ENCODE peak calls at places on chromosomes 6 and 20, in nine cellular contexts. S, K, M, C, H, E, J, V and A are unnamed samples.

GRCh38 chr6:16523550-16524379 is 237.5 kb downstream of the ATXN1 start:
- DNase-seq in S (no peak), K (peak; percentile 19), M (peak; percentile 66), C (peak; percentile 96), H (peak; percentile 56), E (no peak), J (no peak), V (peak; percentile 91), A (no peak)

GRCh38 chr6:32153252-32153834 is 598 bp upstream of the PPT2 start:
- DNase-seq in S (no peak), K (no peak), M (no peak), C (no peak), H (no peak), E (no peak), J (peak; percentile 13), V (no peak), A (peak; percentile 13)

GRCh38 chr20:47464380-47465101 is 37.1 kb upstream of the NCOA3 start:
- DNase-seq in S (no peak), K (peak; percentile 94), M (peak; percentile 94), C (peak; percentile 99), H (peak; percentile 91), E (peak; percentile 99), J (peak; percentile 99), V (peak; percentile 92), A (peak; percentile 96)

GRCh38 chr20:35296101-35296554 is 3.9 kb upstream of the FAM83C start:
- DNase-seq in S (no peak), K (no peak), M (no peak), C (no peak), H (no peak), E (no peak), J (no peak), V (no peak), A (no peak)

GRCh38 chr6:41650120-41650519 is 11.9 kb downstream of the MDFI start:
- DNase-seq in S (no peak), K (no peak), M (no peak), C (no peak), H (no peak), E (no peak), J (no peak), V (no peak), A (no peak)

GRCh38 chr6:41975276-41975675 is 33.7 kb upstream of the CCND3 start:
- DNase-seq in S (no peak), K (no peak), M (no peak), C (no peak), H (no peak), E (no peak), J (no peak), V (no peak), A (no peak)

GRCh38 chr6:135158397-135158796 is 22.7 kb upstream of the MYB start:
- DNase-seq in S (no peak), K (peak; percentile 10), M (no peak), C (no peak), H (no peak), E (no peak), J (no peak), V (no peak), A (no peak)

GRCh38 chr6:21842875-21843274 is 249.3 kb downstream of the SOX4 start:
- DNase-seq in S (no peak), K (no peak), M (no peak), C (no peak), H (no peak), E (no peak), J (no peak), V (no peak), A (no peak)

GRCh38 chr20:23235173-23236027 is 115.2 kb upstream of the NXT1 start:
- DNase-seq in S (no peak), K (peak; percentile 31), M (peak; percentile 13), C (peak; percentile 83), H (peak; percentile 80), E (peak; percentile 78), J (peak; percentile 39), V (peak; percentile 60), A (peak; percentile 40)

GRCh38 chr20:5657190-5657872 is 92.9 kb upstream of the SHLD1 start:
- DNase-seq in S (no peak), K (peak; percentile 97), M (peak; percentile 79), C (peak; percentile 99), H (peak; percentile 97), E (peak; percentile 97), J (peak; percentile 12), V (peak; percentile 100), A (peak; percentile 98)

GRCh38 chr20:41608606-41609005 is 9.6 kb downstream of the CHD6 start:
- DNase-seq in S (no peak), K (no peak), M (no peak), C (no peak), H (no peak), E (no peak), J (no peak), V (no peak), A (no peak)

GRCh38 chr6:53734473-53735299 is 60.1 kb upstream of the LRRC1 start:
- DNase-seq in S (no peak), K (peak; percentile 96), M (peak; percentile 86), C (peak; percentile 67), H (peak; percentile 89), E (peak; percentile 77), J (peak; percentile 55), V (peak; percentile 99), A (peak; percentile 93)

GRCh38 chr20:46458891-46459750 is 52.7 kb upstream of the ELMO2 start:
- DNase-seq in S (no peak), K (no peak), M (no peak), C (peak; percentile 2), H (no peak), E (no peak), J (no peak), V (no peak), A (peak; percentile 18)

GRCh38 chr20:53699085-53699717 is 105.6 kb upstream of the ZNF217 start:
- DNase-seq in S (no peak), K (no peak), M (no peak), C (no peak), H (no peak), E (no peak), J (no peak), V (no peak), A (peak; percentile 28)

GRCh38 chr6:56279346-56280080 is 32.1 kb upstream of the COL21A1 start:
- DNase-seq in S (no peak), K (peak; percentile 74), M (peak; percentile 95), C (peak; percentile 7), H (peak; percentile 26), E (peak; percentile 84), J (no peak), V (peak; percentile 75), A (peak; percentile 17)

GRCh38 chr6:127120787-127121636 is 2.5 kb downstream of the RSPO3 start:
- DNase-seq in S (peak; percentile 36), K (peak; percentile 55), M (peak; percentile 36), C (peak; percentile 88), H (peak; percentile 84), E (peak; percentile 91), J (peak; percentile 78), V (peak; percentile 72), A (peak; percentile 52)

GRCh38 chr20:47720636-47721427 is 64.4 kb downstream of the SULF2 start:
- DNase-seq in S (no peak), K (no peak), M (no peak), C (peak; percentile 11), H (peak; percentile 61), E (no peak), J (no peak), V (peak; percentile 38), A (no peak)

GRCh38 chr6:139823808-139824126 is 449.3 kb upstream of the CITED2 start:
- DNase-seq in S (no peak), K (no peak), M (no peak), C (no peak), H (no peak), E (no peak), J (no peak), V (no peak), A (no peak)

GRCh38 chr20:46646659-46647380 is 4.4 kb downstream of the SLC13A3 start:
- DNase-seq in S (no peak), K (no peak), M (no peak), C (no peak), H (no peak), E (no peak), J (no peak), V (no peak), A (no peak)

GRCh38 chr6:156647440-156647839 is 129.7 kb upstream of the ARID1B start:
- DNase-seq in S (no peak), K (no peak), M (no peak), C (no peak), H (no peak), E (no peak), J (no peak), V (no peak), A (no peak)

GRCh38 chr6:111600154-111600553 is 5.5 kb downstream of the TRAF3IP2 start:
- DNase-seq in S (no peak), K (no peak), M (no peak), C (no peak), H (no peak), E (no peak), J (no peak), V (no peak), A (no peak)

GRCh38 chr6:16006681-16007080 is 122.2 kb upstream of the MYLIP start:
- DNase-seq in S (no peak), K (no peak), M (peak; percentile 62), C (no peak), H (no peak), E (no peak), J (no peak), V (no peak), A (no peak)

GRCh38 chr6:110689275-110689935 is 125.9 kb downstream of the CDK19 start:
- DNase-seq in S (no peak), K (no peak), M (no peak), C (no peak), H (no peak), E (no peak), J (no peak), V (no peak), A (peak; percentile 55)

GRCh38 chr6:127554435-127555006 is 22.5 kb upstream of the C6orf58 start:
- DNase-seq in S (no peak), K (peak; percentile 44), M (peak; percentile 35), C (peak; percentile 64), H (peak; percentile 10), E (peak; percentile 51), J (peak; percentile 39), V (peak; percentile 62), A (peak; percentile 41)

GRCh38 chr6:121635355-121635754 is 199.9 kb downstream of the GJA1 start:
- DNase-seq in S (no peak), K (no peak), M (no peak), C (no peak), H (no peak), E (no peak), J (no peak), V (no peak), A (no peak)

GRCh38 chr6:17297261-17298080 is 16.3 kb downstream of the RBM24 start:
- DNase-seq in S (no peak), K (no peak), M (no peak), C (peak; percentile 13), H (peak; percentile 18), E (no peak), J (no peak), V (peak; percentile 39), A (no peak)

GRCh38 chr6:319177-320131 is 27.2 kb downstream of the DUSP22 start:
- DNase-seq in S (no peak), K (no peak), M (no peak), C (no peak), H (no peak), E (no peak), J (no peak), V (no peak), A (no peak)